ENCODE peak calls at places on chromosomes 7 and 10, in six cellular contexts. W is B cell, X is psoas muscle, E is dorsolateral prefrontal cortex, O is GM10248, B is A549. N is an unnamed sample.

GRCh38 chr7:40674316-40674715 is 539.5 kb downstream of the SUGCT start:
- DNase-seq in B (no peak), W (no peak), E (no peak), X (no peak), O (no peak), N (no peak)

GRCh38 chr10:1009071-1009494 is 16.6 kb downstream of the IDI2 start:
- DNase-seq in W (no peak), O (no peak), E (no peak), B (no peak), X (no peak), N (no peak)

GRCh38 chr7:118259115-118259514 is 34.6 kb downstream of the ANKRD7 start:
- DNase-seq in W (no peak), B (no peak), E (no peak), O (no peak), X (no peak), N (no peak)

GRCh38 chr10:37860494-37861190 is 3.2 kb upstream of the ZNF248 start:
- DNase-seq in O (peak), B (no peak), E (no peak), X (no peak), W (no peak), N (no peak)

GRCh38 chr10:113426181-113426837 is 126.5 kb upstream of the HABP2 start:
- DNase-seq in E (no peak), X (no peak), B (no peak), O (no peak), W (no peak), N (no peak)

GRCh38 chr7:82359426-82359825 is 84.2 kb downstream of the CACNA2D1 start:
- DNase-seq in X (no peak), E (no peak), W (no peak), B (no peak), O (no peak), N (no peak)

GRCh38 chr7:157637216-157637954 is 300.6 kb downstream of the DNAJB6 start:
- DNase-seq in O (no peak), E (no peak), W (no peak), X (no peak), B (no peak), N (no peak)

GRCh38 chr7:40303996-40304395 is 169.2 kb downstream of the SUGCT start:
- DNase-seq in E (no peak), B (no peak), O (no peak), X (no peak), W (no peak), N (no peak)

GRCh38 chr7:123260428-123260960 is 60.7 kb upstream of the SLC13A1 start:
- DNase-seq in W (no peak), E (no peak), B (no peak), O (no peak), X (no peak), N (no peak)

GRCh38 chr10:123761666-123762230 is 95.6 kb downstream of the GPR26 start:
- DNase-seq in X (no peak), E (no peak), W (no peak), O (no peak), B (no peak), N (no peak)

GRCh38 chr10:110006358-110007170 is 1.2 kb upstream of the ADD3 start:
- DNase-seq in W (peak), E (peak), O (no peak), B (peak), X (peak), N (peak)

GRCh38 chr7:151993977-151994676 is 31.3 kb upstream of the GALNT11 start:
- DNase-seq in W (no peak), O (no peak), B (no peak), E (peak), X (no peak), N (no peak)

GRCh38 chr7:95264225-95264927 is 60.0 kb downstream of the PON1 start:
- DNase-seq in X (no peak), O (no peak), E (no peak), W (no peak), B (peak), N (no peak)

GRCh38 chr7:108488902-108489538 is 32.8 kb upstream of the NRCAM start:
- DNase-seq in W (no peak), E (no peak), B (no peak), O (no peak), X (no peak), N (no peak)

GRCh38 chr10:7119325-7120015 is 291.4 kb downstream of the SFMBT2 start:
- DNase-seq in E (no peak), X (no peak), B (no peak), W (no peak), O (no peak), N (no peak)

GRCh38 chr7:97623333-97623732 is 108.6 kb upstream of the TAC1 start:
- DNase-seq in W (no peak), O (peak), X (no peak), B (no peak), E (no peak), N (peak)

GRCh38 chr10:63553473-63553872 is 32.3 kb downstream of the REEP3 start:
- DNase-seq in X (no peak), E (no peak), B (no peak), W (no peak), O (no peak), N (no peak)

GRCh38 chr10:119290301-119291036 is 83.1 kb downstream of the GRK5 start:
- DNase-seq in W (no peak), B (no peak), E (no peak), O (no peak), X (no peak), N (no peak)
- TF ChIP-seq CTCF in W (no peak), B (peak), E (no peak), O (peak), X (no peak), N (no peak)

DNA sequence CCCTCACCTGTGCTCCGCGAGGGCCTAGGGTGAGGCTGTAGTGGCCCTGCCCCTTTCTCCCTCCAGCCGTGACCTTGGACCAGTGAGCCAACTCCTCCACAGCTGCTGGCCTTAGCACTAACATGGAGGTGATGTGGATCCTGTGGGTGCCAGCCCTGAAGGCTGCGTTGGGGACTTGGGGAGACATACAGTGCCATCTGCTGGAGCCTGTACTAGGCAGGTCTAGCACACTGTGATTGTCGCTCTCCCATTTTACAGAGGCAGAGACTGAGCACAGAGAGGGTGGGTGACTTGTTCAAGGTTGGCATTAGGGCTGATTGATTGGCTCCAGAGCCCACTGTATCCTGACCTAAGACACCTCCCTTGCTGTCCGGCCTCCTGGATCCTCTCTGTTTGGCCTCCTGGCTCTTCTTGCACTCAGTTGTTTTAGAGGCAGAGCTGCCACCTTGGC is 37.6 kb downstream of the PRF1 start:
- DNase-seq in O (no peak), X (no peak), B (no peak), E (no peak), W (no peak), N (no peak)
- TF ChIP-seq CTCF in O (peak), X (no peak), B (no peak), E (no peak), W (no peak), N (no peak)

GRCh38 chr7:143329471-143330170 is 13.7 kb downstream of the CLCN1 start:
- DNase-seq in W (no peak), B (no peak), E (no peak), X (no peak), O (no peak), N (no peak)
- TF ChIP-seq CTCF in W (no peak), B (no peak), E (no peak), X (no peak), O (no peak), N (no peak)

GRCh38 chr10:78381072-78381471 is 347.4 kb downstream of the RPS24 start:
- DNase-seq in O (no peak), E (no peak), W (no peak), X (no peak), B (peak), N (no peak)
- TF ChIP-seq CTCF in O (no peak), E (no peak), W (no peak), X (peak), B (no peak), N (no peak)

DNA sequence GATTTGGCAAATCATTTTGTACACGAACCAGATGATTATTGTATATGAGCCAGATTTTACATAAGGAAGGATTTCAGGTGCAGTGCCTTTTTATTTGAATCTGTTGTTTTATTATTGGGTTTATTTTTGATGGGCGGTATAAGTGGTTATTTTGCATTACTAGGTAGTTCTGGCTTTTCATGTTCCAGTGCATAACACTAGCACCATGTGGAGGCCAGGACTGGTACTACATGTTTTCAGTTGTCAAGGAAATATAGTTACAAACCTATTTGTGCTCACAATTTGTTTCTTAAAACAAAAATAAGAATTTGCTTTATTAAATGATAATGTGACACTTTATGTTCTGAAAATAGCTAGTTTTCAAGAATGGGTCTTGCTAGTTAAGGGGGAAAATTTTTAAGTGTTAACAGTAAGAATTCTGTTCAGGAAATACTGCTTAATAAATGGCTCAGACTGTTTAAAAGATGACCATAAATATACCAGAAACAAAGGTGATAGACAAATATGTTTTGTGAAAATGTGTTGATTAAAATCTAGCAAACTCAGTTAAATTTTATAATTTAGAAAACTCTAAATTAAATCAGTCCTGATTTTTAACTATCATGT is 7.1 kb upstream of the SEMA3E start:
- DNase-seq in E (no peak), O (peak), X (no peak), W (no peak), B (peak), N (peak)
- TF ChIP-seq CTCF in E (peak), O (peak), X (peak), W (no peak), B (peak), N (peak)

DNA sequence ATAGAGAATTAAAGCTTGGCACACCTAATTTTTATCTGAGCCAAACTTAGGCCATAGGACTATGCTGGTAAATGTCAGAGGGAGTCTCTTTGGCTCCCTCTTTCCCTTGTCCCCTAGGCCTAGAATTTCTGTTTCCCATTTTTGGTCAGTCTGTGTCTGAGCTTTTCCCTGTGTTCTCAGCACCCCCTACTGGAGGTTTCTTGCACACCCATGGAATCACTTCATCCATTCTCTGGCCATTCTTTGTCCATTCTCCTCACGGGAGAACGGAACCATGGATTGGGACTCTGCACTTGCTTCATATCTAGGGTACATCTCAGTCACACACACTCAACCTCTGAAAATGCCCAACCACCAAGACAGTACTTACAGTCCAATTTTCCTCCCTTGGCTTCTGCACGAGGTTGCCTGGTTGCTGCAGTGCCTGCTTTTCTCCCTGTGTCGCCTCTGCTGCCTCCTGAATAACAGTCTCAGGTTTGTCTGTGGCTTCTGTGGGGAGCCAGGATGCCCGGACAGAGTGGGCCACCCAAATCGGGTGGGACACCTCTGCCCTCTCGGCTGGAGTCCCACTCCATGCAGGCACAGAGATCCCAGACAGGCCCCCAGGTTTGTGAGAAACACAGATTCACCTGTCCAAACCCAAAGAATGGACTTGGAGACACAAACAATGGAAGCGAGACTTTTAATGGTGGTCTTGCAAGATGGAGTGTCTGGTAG is 35.1 kb upstream of the DNAH11 start:
- DNase-seq in W (peak), X (peak), O (no peak), E (no peak), B (no peak), N (no peak)
- TF ChIP-seq CTCF in W (peak), X (peak), O (peak), E (peak), B (peak), N (peak)

GRCh38 chr10:44193567-44194220 is 191.2 kb downstream of the CXCL12 start:
- DNase-seq in E (no peak), W (no peak), B (no peak), O (no peak), X (no peak), N (no peak)
- TF ChIP-seq CTCF in E (no peak), W (no peak), B (no peak), O (no peak), X (no peak), N (no peak)

N was measured in GM13976.